ENCODE peak calls at places on chromosomes 12 and 14, in seven cellular contexts. One of them, this sample, is unnamed.

GRCh38 chr12:24996102-24996797 is 47.3 kb upstream of the BCAT1 start:
- DNase-seq in esophagus squamous epithelium: no peak
- DNase-seq in SW 1271: no peak
- DNase-seq in AG04450: no peak
- DNase-seq in aorta: no peak
- DNase-seq in EH: no peak
- DNase-seq in NCI-H460: no peak
- DNase-seq in this sample: no peak

GRCh38 chr12:9798008-9798619 is 29.2 kb upstream of the KLRF1 start:
- DNase-seq in NCI-H460: peak
- DNase-seq in AG04450: no peak
- DNase-seq in esophagus squamous epithelium: peak
- DNase-seq in SW 1271: peak
- DNase-seq in aorta: no peak
- DNase-seq in EH: peak
- DNase-seq in this sample: no peak

GRCh38 chr12:2212971-2213869 is 160.4 kb downstream of the CACNA1C start:
- DNase-seq in SW 1271: no peak
- DNase-seq in EH: no peak
- DNase-seq in aorta: no peak
- DNase-seq in AG04450: no peak
- DNase-seq in esophagus squamous epithelium: no peak
- DNase-seq in NCI-H460: no peak
- DNase-seq in this sample: no peak

GRCh38 chr14:90193925-90194324 is 62.4 kb upstream of the PSMC1 start:
- DNase-seq in EH: no peak
- DNase-seq in esophagus squamous epithelium: no peak
- DNase-seq in NCI-H460: no peak
- DNase-seq in aorta: no peak
- DNase-seq in SW 1271: peak
- DNase-seq in AG04450: no peak
- DNase-seq in this sample: no peak

GRCh38 chr12:109255377-109255776 is 53.7 kb downstream of the FOXN4 start:
- DNase-seq in esophagus squamous epithelium: no peak
- DNase-seq in NCI-H460: no peak
- DNase-seq in aorta: no peak
- DNase-seq in EH: peak
- DNase-seq in AG04450: no peak
- DNase-seq in SW 1271: no peak
- DNase-seq in this sample: no peak

GRCh38 chr12:110373025-110373876 is 30.3 kb downstream of the ANAPC7 start:
- DNase-seq in SW 1271: no peak
- DNase-seq in NCI-H460: no peak
- DNase-seq in AG04450: no peak
- DNase-seq in EH: no peak
- DNase-seq in esophagus squamous epithelium: no peak
- DNase-seq in aorta: no peak
- DNase-seq in this sample: no peak

GRCh38 chr14:71321556-71322315 is 414.5 kb downstream of the PCNX1 start:
- DNase-seq in esophagus squamous epithelium: no peak
- DNase-seq in EH: peak
- DNase-seq in NCI-H460: no peak
- DNase-seq in SW 1271: peak
- DNase-seq in aorta: no peak
- DNase-seq in AG04450: no peak
- DNase-seq in this sample: no peak

GRCh38 chr12:98154850-98155249 is 360.5 kb upstream of the TMPO start:
- DNase-seq in AG04450: no peak
- DNase-seq in NCI-H460: peak
- DNase-seq in EH: no peak
- DNase-seq in esophagus squamous epithelium: no peak
- DNase-seq in SW 1271: no peak
- DNase-seq in aorta: no peak
- DNase-seq in this sample: no peak

GRCh38 chr14:64110832-64111231 is 183.3 kb downstream of the ESR2 start:
- DNase-seq in EH: peak
- DNase-seq in NCI-H460: no peak
- DNase-seq in SW 1271: no peak
- DNase-seq in AG04450: no peak
- DNase-seq in esophagus squamous epithelium: no peak
- DNase-seq in aorta: no peak
- DNase-seq in this sample: no peak

GRCh38 chr12:101671157-101671791 is 26.2 kb upstream of the CHPT1 start:
- DNase-seq in NCI-H460: no peak
- DNase-seq in SW 1271: no peak
- DNase-seq in AG04450: no peak
- DNase-seq in esophagus squamous epithelium: no peak
- DNase-seq in EH: no peak
- DNase-seq in aorta: no peak
- DNase-seq in this sample: no peak

GRCh38 chr14:20044243-20044642 is 8.4 kb upstream of the OR4K13 start:
- DNase-seq in esophagus squamous epithelium: no peak
- DNase-seq in SW 1271: no peak
- DNase-seq in EH: no peak
- DNase-seq in aorta: no peak
- DNase-seq in NCI-H460: no peak
- DNase-seq in AG04450: no peak
- DNase-seq in this sample: no peak

GRCh38 chr12:30026621-30027234 is 243.0 kb upstream of the TMTC1 start:
- DNase-seq in aorta: no peak
- DNase-seq in AG04450: peak
- DNase-seq in EH: peak
- DNase-seq in esophagus squamous epithelium: no peak
- DNase-seq in NCI-H460: no peak
- DNase-seq in SW 1271: peak
- DNase-seq in this sample: no peak

GRCh38 chr12:2324375-2324774 is 271.6 kb downstream of the CACNA1C start:
- DNase-seq in NCI-H460: no peak
- DNase-seq in AG04450: no peak
- DNase-seq in aorta: no peak
- DNase-seq in EH: no peak
- DNase-seq in esophagus squamous epithelium: no peak
- DNase-seq in SW 1271: no peak
- DNase-seq in this sample: no peak

GRCh38 chr12:78864483-78865296 is at the start of gene SYT1:
- DNase-seq in esophagus squamous epithelium: no peak
- DNase-seq in EH: peak
- DNase-seq in NCI-H460: peak
- DNase-seq in SW 1271: no peak
- DNase-seq in AG04450: peak
- DNase-seq in aorta: no peak
- DNase-seq in this sample: peak

GRCh38 chr14:53144244-53144643 is 8.9 kb downstream of the DDHD1 start:
- DNase-seq in NCI-H460: no peak
- DNase-seq in SW 1271: no peak
- DNase-seq in AG04450: no peak
- DNase-seq in aorta: no peak
- DNase-seq in EH: peak
- DNase-seq in esophagus squamous epithelium: no peak
- DNase-seq in this sample: no peak

GRCh38 chr12:79988368-79988767 is 53.5 kb upstream of the PPP1R12A start:
- DNase-seq in AG04450: no peak
- DNase-seq in aorta: no peak
- DNase-seq in SW 1271: no peak
- DNase-seq in esophagus squamous epithelium: no peak
- DNase-seq in NCI-H460: no peak
- DNase-seq in EH: peak
- DNase-seq in this sample: no peak

GRCh38 chr12:86735851-86736250 is 479.7 kb upstream of the MGAT4C start:
- DNase-seq in EH: no peak
- DNase-seq in SW 1271: no peak
- DNase-seq in NCI-H460: no peak
- DNase-seq in esophagus squamous epithelium: no peak
- DNase-seq in AG04450: no peak
- DNase-seq in aorta: no peak
- DNase-seq in this sample: no peak

GRCh38 chr12:12380949-12381593 is 24.2 kb downstream of the BORCS5 start:
- DNase-seq in EH: no peak
- DNase-seq in AG04450: no peak
- DNase-seq in esophagus squamous epithelium: no peak
- DNase-seq in NCI-H460: no peak
- DNase-seq in aorta: no peak
- DNase-seq in SW 1271: no peak
- DNase-seq in this sample: no peak